ENCODE peak calls at places on chromosome 1, in four cellular contexts. I is caudate nucleus; U is globus pallidus; T is stimulated activated CD8-positive, alpha-beta memory T cell treated with anti-CD3 and anti-CD28 coated beads, Interleukin-15, amount 100 ng/mL, for 1 hour. R is an unnamed sample.

GRCh38 chr1:90501281-90501680 is 215.8 kb downstream of the BARHL2 start:
- DNase-seq in T (no peak), U (no peak), I (no peak), R (no peak)

GRCh38 chr1:156146749-156147405 is 6.5 kb upstream of the SEMA4A start:
- DNase-seq in U (peak), T (no peak), I (peak), R (no peak)

GRCh38 chr1:56777972-56778371 is 41.2 kb downstream of the FYB2 start:
- DNase-seq in I (no peak), T (no peak), U (no peak), R (no peak)

GRCh38 chr1:96559707-96560588 is 161.6 kb upstream of the PTBP2 start:
- DNase-seq in I (no peak), T (no peak), U (no peak), R (no peak)

GRCh38 chr1:30942326-30942978 is 33.9 kb upstream of the SDC3 start:
- DNase-seq in I (no peak), T (no peak), U (no peak), R (no peak)

GRCh38 chr1:222031286-222031685 is 289.4 kb upstream of the DUSP10 start:
- DNase-seq in T (no peak), U (no peak), I (no peak), R (no peak)

GRCh38 chr1:205985330-205986005 is 17.7 kb downstream of the RAB7B start:
- DNase-seq in I (no peak), U (no peak), T (no peak), R (no peak)

GRCh38 chr1:225768662-225769426 is 8.8 kb upstream of the SRP9 start:
- DNase-seq in I (no peak), T (no peak), U (no peak), R (no peak)

GRCh38 chr1:230869499-230869898 is 1.2 kb upstream of the C1orf198 start:
- DNase-seq in T (no peak), I (no peak), U (no peak), R (no peak)

GRCh38 chr1:195717651-195718050 is 890.6 kb downstream of the KCNT2 start:
- DNase-seq in U (no peak), T (no peak), I (no peak), R (no peak)

GRCh38 chr1:94322696-94323095 is 85.3 kb upstream of the ARHGAP29 start:
- DNase-seq in T (no peak), I (no peak), U (no peak), R (no peak)

GRCh38 chr1:232018512-232019340 is 392.1 kb downstream of the DISC1 start:
- DNase-seq in U (no peak), I (no peak), T (no peak), R (no peak)

GRCh38 chr1:166069390-166069789 is 97.4 kb downstream of the FAM78B start:
- DNase-seq in U (no peak), I (no peak), T (no peak), R (no peak)